ENCODE peak calls at places on chromosomes 3 and 15, in six cellular contexts. One of them, this sample, is unnamed.

GRCh38 chr3:15399970-15400369 is 27.4 kb downstream of the METTL6 start:
- DNase-seq in PC-9: no peak
- DNase-seq in fibroblast of lung: no peak
- DNase-seq in heart right ventricle: no peak
- DNase-seq in HL-60: no peak
- DNase-seq in ovary: no peak
- DNase-seq in this sample: no peak

GRCh38 chr3:197364410-197365071 is 66.1 kb upstream of the DLG1 start:
- DNase-seq in fibroblast of lung: no peak
- DNase-seq in HL-60: no peak
- DNase-seq in PC-9: no peak
- DNase-seq in ovary: no peak
- DNase-seq in heart right ventricle: no peak
- DNase-seq in this sample: no peak

GRCh38 chr3:196643201-196643749 is 3.8 kb downstream of the NRROS start:
- DNase-seq in fibroblast of lung: no peak
- DNase-seq in heart right ventricle: no peak
- DNase-seq in ovary: no peak
- DNase-seq in PC-9: no peak
- DNase-seq in HL-60: peak
- DNase-seq in this sample: peak

GRCh38 chr3:196735751-196736150 is 3.9 kb upstream of the PAK2 start:
- DNase-seq in ovary: no peak
- DNase-seq in PC-9: no peak
- DNase-seq in heart right ventricle: no peak
- DNase-seq in HL-60: no peak
- DNase-seq in fibroblast of lung: no peak
- DNase-seq in this sample: no peak

GRCh38 chr3:14121859-14122258 is 2.8 kb downstream of the CHCHD4 start:
- DNase-seq in HL-60: no peak
- DNase-seq in fibroblast of lung: no peak
- DNase-seq in heart right ventricle: no peak
- DNase-seq in PC-9: no peak
- DNase-seq in ovary: no peak
- DNase-seq in this sample: no peak

GRCh38 chr15:76903251-76903681 is 1.9 kb downstream of the SCAPER start:
- DNase-seq in ovary: no peak
- DNase-seq in heart right ventricle: no peak
- DNase-seq in PC-9: no peak
- DNase-seq in fibroblast of lung: peak
- DNase-seq in HL-60: no peak
- DNase-seq in this sample: no peak

GRCh38 chr15:63605816-63606215 is 8.6 kb downstream of the FBXL22 start:
- DNase-seq in PC-9: no peak
- DNase-seq in fibroblast of lung: no peak
- DNase-seq in ovary: no peak
- DNase-seq in HL-60: peak
- DNase-seq in heart right ventricle: no peak
- DNase-seq in this sample: no peak

GRCh38 chr15:82680200-82681102 is 29.2 kb downstream of the AP3B2 start:
- DNase-seq in HL-60: peak
- DNase-seq in heart right ventricle: no peak
- DNase-seq in PC-9: no peak
- DNase-seq in fibroblast of lung: no peak
- DNase-seq in ovary: peak
- DNase-seq in this sample: no peak

GRCh38 chr3:113783463-113783862 is 36.6 kb downstream of the ATP6V1A start:
- DNase-seq in PC-9: peak
- DNase-seq in ovary: no peak
- DNase-seq in heart right ventricle: no peak
- DNase-seq in fibroblast of lung: peak
- DNase-seq in HL-60: no peak
- DNase-seq in this sample: no peak

GRCh38 chr15:87755226-87755625 is 501.3 kb downstream of the NTRK3 start:
- DNase-seq in PC-9: no peak
- DNase-seq in heart right ventricle: no peak
- DNase-seq in fibroblast of lung: no peak
- DNase-seq in ovary: no peak
- DNase-seq in HL-60: no peak
- DNase-seq in this sample: no peak

GRCh38 chr15:65902373-65902772 is 33.1 kb downstream of the RAB11A start:
- DNase-seq in fibroblast of lung: no peak
- DNase-seq in HL-60: peak
- DNase-seq in ovary: no peak
- DNase-seq in heart right ventricle: peak
- DNase-seq in PC-9: peak
- DNase-seq in this sample: no peak

GRCh38 chr3:142318331-142318730 is 92.9 kb upstream of the GK5 start:
- DNase-seq in heart right ventricle: no peak
- DNase-seq in PC-9: no peak
- DNase-seq in HL-60: no peak
- DNase-seq in fibroblast of lung: no peak
- DNase-seq in ovary: no peak
- DNase-seq in this sample: no peak

GRCh38 chr15:48896775-48897143 is 18.8 kb downstream of the EID1 start:
- DNase-seq in heart right ventricle: no peak
- DNase-seq in HL-60: no peak
- DNase-seq in fibroblast of lung: peak
- DNase-seq in PC-9: no peak
- DNase-seq in ovary: no peak
- DNase-seq in this sample: no peak

GRCh38 chr3:13171704-13172643 is 98.7 kb upstream of the IQSEC1 start:
- DNase-seq in fibroblast of lung: no peak
- DNase-seq in ovary: no peak
- DNase-seq in HL-60: no peak
- DNase-seq in PC-9: no peak
- DNase-seq in heart right ventricle: no peak
- DNase-seq in this sample: no peak

GRCh38 chr3:57228734-57229505 is 1.4 kb downstream of the APPL1 start:
- DNase-seq in HL-60: no peak
- DNase-seq in ovary: no peak
- DNase-seq in PC-9: peak
- DNase-seq in heart right ventricle: no peak
- DNase-seq in fibroblast of lung: peak
- DNase-seq in this sample: no peak

GRCh38 chr3:71926242-71926560 is 141.3 kb upstream of the PROK2 start:
- DNase-seq in ovary: no peak
- DNase-seq in heart right ventricle: no peak
- DNase-seq in fibroblast of lung: peak
- DNase-seq in HL-60: no peak
- DNase-seq in PC-9: no peak
- DNase-seq in this sample: no peak

GRCh38 chr15:44734839-44735481 is 1.4 kb upstream of the TRIM69 start:
- DNase-seq in fibroblast of lung: no peak
- DNase-seq in heart right ventricle: no peak
- DNase-seq in PC-9: no peak
- DNase-seq in ovary: no peak
- DNase-seq in HL-60: no peak
- DNase-seq in this sample: no peak

GRCh38 chr3:183233986-183234385 is 19.1 kb upstream of the B3GNT5 start:
- DNase-seq in ovary: no peak
- DNase-seq in HL-60: peak
- DNase-seq in fibroblast of lung: no peak
- DNase-seq in heart right ventricle: no peak
- DNase-seq in PC-9: no peak
- DNase-seq in this sample: no peak

GRCh38 chr15:31391687-31392671 is 65.3 kb downstream of the KLF13 start:
- DNase-seq in ovary: peak
- DNase-seq in fibroblast of lung: peak
- DNase-seq in PC-9: no peak
- DNase-seq in heart right ventricle: peak
- DNase-seq in HL-60: peak
- DNase-seq in this sample: peak

GRCh38 chr15:69782809-69783208 is 314.9 kb downstream of the TLE3 start:
- DNase-seq in ovary: no peak
- DNase-seq in HL-60: no peak
- DNase-seq in PC-9: no peak
- DNase-seq in heart right ventricle: no peak
- DNase-seq in fibroblast of lung: no peak
- DNase-seq in this sample: no peak

GRCh38 chr15:40307421-40308165 is at the start of gene PLCB2:
- DNase-seq in fibroblast of lung: no peak
- DNase-seq in PC-9: no peak
- DNase-seq in heart right ventricle: no peak
- DNase-seq in HL-60: peak
- DNase-seq in ovary: no peak
- DNase-seq in this sample: no peak

GRCh38 chr15:87031545-87032230 is 952.0 kb downstream of the AGBL1 start:
- DNase-seq in heart right ventricle: no peak
- DNase-seq in ovary: no peak
- DNase-seq in fibroblast of lung: no peak
- DNase-seq in PC-9: no peak
- DNase-seq in HL-60: no peak
- DNase-seq in this sample: no peak

GRCh38 chr15:31128919-31129768 is 27.6 kb upstream of the TRPM1 start:
- DNase-seq in HL-60: peak
- DNase-seq in fibroblast of lung: peak
- DNase-seq in ovary: peak
- DNase-seq in heart right ventricle: peak
- DNase-seq in PC-9: peak
- DNase-seq in this sample: peak

GRCh38 chr3:165056510-165056909 is 21.8 kb downstream of the SI start:
- DNase-seq in fibroblast of lung: no peak
- DNase-seq in heart right ventricle: no peak
- DNase-seq in PC-9: no peak
- DNase-seq in ovary: no peak
- DNase-seq in HL-60: no peak
- DNase-seq in this sample: no peak

GRCh38 chr3:155853214-155854146 is 747 bp downstream of the SLC33A1 start:
- DNase-seq in ovary: no peak
- DNase-seq in HL-60: no peak
- DNase-seq in heart right ventricle: peak
- DNase-seq in fibroblast of lung: peak
- DNase-seq in PC-9: no peak
- DNase-seq in this sample: no peak

GRCh38 chr3:62823461-62824050 is 51.7 kb downstream of the CADPS start:
- DNase-seq in HL-60: no peak
- DNase-seq in ovary: no peak
- DNase-seq in heart right ventricle: no peak
- DNase-seq in PC-9: no peak
- DNase-seq in fibroblast of lung: no peak
- DNase-seq in this sample: no peak

GRCh38 chr15:41981373-41982132 is 9.2 kb upstream of the EHD4 start:
- DNase-seq in fibroblast of lung: no peak
- DNase-seq in PC-9: no peak
- DNase-seq in HL-60: no peak
- DNase-seq in heart right ventricle: no peak
- DNase-seq in ovary: no peak
- DNase-seq in this sample: no peak

GRCh38 chr15:88905576-88905975 is 7.6 kb downstream of the MFGE8 start:
- DNase-seq in heart right ventricle: no peak
- DNase-seq in fibroblast of lung: no peak
- DNase-seq in ovary: no peak
- DNase-seq in PC-9: no peak
- DNase-seq in HL-60: no peak
- DNase-seq in this sample: no peak
- H3K27ac ChIP-seq in heart right ventricle: peak
- H3K27ac ChIP-seq in fibroblast of lung: no peak
- H3K27ac ChIP-seq in ovary: no peak
- H3K27ac ChIP-seq in PC-9: no peak
- H3K27ac ChIP-seq in HL-60: no peak
- H3K27ac ChIP-seq in this sample: no peak

GRCh38 chr15:29670945-29671307 is 151.3 kb downstream of the TJP1 start:
- DNase-seq in ovary: no peak
- DNase-seq in PC-9: peak
- DNase-seq in HL-60: no peak
- DNase-seq in fibroblast of lung: peak
- DNase-seq in heart right ventricle: no peak
- DNase-seq in this sample: no peak
- H3K4me3 ChIP-seq in ovary: no peak
- H3K4me3 ChIP-seq in PC-9: no peak
- H3K4me3 ChIP-seq in HL-60: no peak
- H3K4me3 ChIP-seq in fibroblast of lung: no peak
- H3K4me3 ChIP-seq in heart right ventricle: no peak
- H3K4me3 ChIP-seq in this sample: no peak

GRCh38 chr15:29945943-29946591 is 123.8 kb upstream of the TJP1 start:
- DNase-seq in HL-60: no peak
- DNase-seq in ovary: no peak
- DNase-seq in heart right ventricle: no peak
- DNase-seq in fibroblast of lung: peak
- DNase-seq in PC-9: no peak
- DNase-seq in this sample: no peak
- H3K27ac ChIP-seq in HL-60: no peak
- H3K27ac ChIP-seq in ovary: no peak
- H3K27ac ChIP-seq in heart right ventricle: no peak
- H3K27ac ChIP-seq in fibroblast of lung: no peak
- H3K27ac ChIP-seq in PC-9: no peak
- H3K27ac ChIP-seq in this sample: peak

DNA sequence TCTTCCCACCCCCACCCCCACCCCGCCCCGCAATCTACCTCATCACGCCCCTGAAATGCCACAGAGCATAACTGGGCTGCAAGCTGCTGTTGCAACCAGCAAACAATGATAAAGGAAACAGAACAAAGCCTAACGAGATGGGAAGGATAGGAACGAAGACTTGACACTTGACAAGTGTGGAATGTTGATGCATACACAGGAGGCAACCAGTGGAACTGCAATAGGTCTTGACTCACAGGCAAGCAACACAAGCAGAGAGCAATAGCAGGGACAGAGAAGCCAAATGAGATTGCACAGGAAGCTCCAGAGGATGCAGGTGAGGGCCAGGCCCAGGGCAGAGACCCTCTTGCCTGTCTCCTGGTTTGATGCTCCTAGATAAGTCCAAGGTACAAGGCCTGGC is 225.9 kb downstream of the IGSF11 start:
- DNase-seq in heart right ventricle: no peak
- DNase-seq in PC-9: no peak
- DNase-seq in fibroblast of lung: no peak
- DNase-seq in ovary: no peak
- DNase-seq in HL-60: no peak
- DNase-seq in this sample: no peak
- H3K4me3 ChIP-seq in heart right ventricle: no peak
- H3K4me3 ChIP-seq in PC-9: no peak
- H3K4me3 ChIP-seq in fibroblast of lung: no peak
- H3K4me3 ChIP-seq in ovary: no peak
- H3K4me3 ChIP-seq in HL-60: no peak
- H3K4me3 ChIP-seq in this sample: no peak